ENCODE peak calls at places on chromosomes 4 and X, in seven cellular contexts. Y is prostate gland, Z is cardiac muscle cell, C is HepG2, O is tibial artery, K is WERI-Rb-1, B is ascending aorta. X is an unnamed sample.

GRCh38 chr4:91958651-91959050 is 345.1 kb upstream of the GRID2 start:
- DNase-seq in Y (no peak), B (no peak), Z (no peak), O (no peak), C (no peak), K (no peak), X (no peak)

GRCh38 chr4:121514443-121514842 is 133.6 kb upstream of the QRFPR start:
- DNase-seq in B (no peak), Z (no peak), C (no peak), O (no peak), K (no peak), Y (no peak), X (no peak)

GRCh38 chrX:16946971-16947562 is 609 bp downstream of the REPS2 start:
- DNase-seq in K (no peak), Y (peak; percentile 4), Z (peak; percentile 19), C (no peak), O (no peak), B (no peak), X (no peak)

GRCh38 chrX:55008571-55009358 is 8.6 kb downstream of the APEX2 start:
- DNase-seq in Z (peak; percentile 17), B (no peak), Y (no peak), O (no peak), C (no peak), K (no peak), X (no peak)

GRCh38 chr4:67052981-67053380 is 492.3 kb downstream of the CENPC start:
- DNase-seq in B (no peak), K (no peak), C (no peak), O (no peak), Y (no peak), Z (no peak), X (no peak)

GRCh38 chr4:181475781-181476180 is 767.4 kb upstream of the TENM3 start:
- DNase-seq in B (no peak), C (no peak), K (no peak), Y (no peak), Z (peak; percentile 3), O (no peak), X (peak; percentile 9)

GRCh38 chr4:1592179-1593037 is 91.7 kb downstream of the FAM53A start:
- DNase-seq in C (no peak), Y (no peak), B (no peak), Z (no peak), O (no peak), K (no peak), X (no peak)

GRCh38 chr4:104352211-104352610 is 142.5 kb downstream of the CXXC4 start:
- DNase-seq in K (no peak), C (peak; percentile 4), Y (no peak), O (no peak), B (no peak), Z (no peak), X (no peak)

GRCh38 chr4:82865592-82865991 is 25.4 kb downstream of the SEC31A start:
- DNase-seq in B (no peak), K (no peak), Y (no peak), O (no peak), Z (no peak), C (peak; percentile 27), X (peak; percentile 75)

GRCh38 chrX:115966920-115967319 is 203.6 kb upstream of the AGTR2 start:
- DNase-seq in B (no peak), Y (no peak), Z (peak; percentile 44), C (no peak), O (no peak), K (no peak), X (no peak)

GRCh38 chrX:44903842-44904530 is 31.0 kb downstream of the KDM6A start:
- DNase-seq in C (no peak), O (no peak), Y (no peak), Z (no peak), K (no peak), B (no peak), X (no peak)

GRCh38 chr4:157978680-157979361 is 194.0 kb downstream of the GASK1B start:
- DNase-seq in C (peak; percentile 68), Z (peak; percentile 77), K (peak; percentile 80), O (no peak), Y (peak; percentile 29), B (peak; percentile 72), X (peak; percentile 60)

GRCh38 chr4:122450847-122451246 is 5.7 kb downstream of the IL2 start:
- DNase-seq in Z (peak; percentile 13), B (no peak), C (peak; percentile 1), K (peak; percentile 66), O (no peak), Y (no peak), X (peak; percentile 5)

GRCh38 chrX:68084765-68085164 is 348.5 kb downstream of the OPHN1 start:
- DNase-seq in Y (no peak), O (no peak), K (no peak), B (no peak), Z (no peak), C (no peak), X (no peak)

GRCh38 chrX:135345328-135345645 is 36.0 kb downstream of the ETDC start:
- DNase-seq in C (no peak), Z (no peak), K (no peak), O (peak; percentile 76), Y (peak; percentile 25), B (peak; percentile 68), X (peak; percentile 27)

GRCh38 chrX:132491191-132491590 is 2.4 kb upstream of the MBNL3 start:
- DNase-seq in B (no peak), K (no peak), C (peak; percentile 88), Y (no peak), O (no peak), Z (no peak), X (no peak)

GRCh38 chrX:30910124-30910860 is 21.2 kb upstream of the TAB3 start:
- DNase-seq in Y (no peak), C (no peak), O (no peak), Z (no peak), K (no peak), B (no peak), X (peak; percentile 24)

GRCh38 chr4:22597471-22597870 is 81.6 kb upstream of the ADGRA3 start:
- DNase-seq in Z (no peak), Y (no peak), O (no peak), K (no peak), C (no peak), B (no peak), X (no peak)

GRCh38 chr4:40530961-40531635 is 98.6 kb downstream of the RBM47 start:
- DNase-seq in K (no peak), C (no peak), Z (no peak), O (no peak), Y (no peak), B (no peak), X (no peak)

GRCh38 chr4:19047481-19047880 is 1025.9 kb upstream of the LCORL start:
- DNase-seq in B (no peak), K (no peak), O (no peak), Z (no peak), Y (no peak), C (no peak), X (no peak)

GRCh38 chr4:128155231-128155855 is 94.2 kb downstream of the LARP1B start:
- DNase-seq in Y (no peak), C (no peak), B (no peak), O (no peak), K (no peak), Z (no peak), X (no peak)

DNA sequence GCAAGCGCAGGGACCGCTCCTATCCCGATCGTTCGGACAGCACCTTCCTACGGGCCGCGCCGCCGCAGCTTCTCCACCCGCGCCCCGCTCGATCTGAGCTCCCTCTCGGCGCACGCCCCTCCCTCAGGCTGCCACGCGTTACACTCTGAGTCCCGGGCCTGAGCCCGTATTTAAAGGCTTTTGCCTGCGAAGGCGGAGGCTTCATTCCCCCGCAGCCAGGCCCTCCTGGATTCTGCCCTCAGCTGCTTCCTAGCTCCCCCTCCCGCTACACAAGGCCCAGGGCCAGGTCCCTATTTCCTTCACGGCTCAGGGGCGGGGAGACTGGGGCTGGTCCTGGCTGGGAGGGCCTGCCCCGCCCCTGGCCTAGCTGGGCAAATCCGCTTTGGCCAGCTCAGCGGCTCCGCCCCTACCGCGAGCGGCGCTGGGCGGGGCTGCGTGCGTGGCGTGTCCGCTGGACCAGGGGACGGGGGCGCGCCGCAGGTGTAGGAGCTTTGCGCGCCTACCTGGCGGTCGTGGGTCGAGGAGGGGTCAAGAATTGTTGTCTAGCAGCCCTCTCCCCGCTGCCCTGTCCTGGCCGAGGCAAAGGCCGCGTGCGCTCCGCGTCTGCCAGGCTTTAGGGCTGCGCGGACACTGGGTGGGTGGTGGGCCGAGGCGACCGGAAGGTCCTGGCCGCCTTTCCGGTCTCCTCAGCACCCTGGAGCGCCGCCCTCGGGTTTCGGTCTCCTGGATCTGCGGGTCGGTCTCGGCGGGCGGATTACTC is at the start of gene UGDH:
- DNase-seq in O (peak; percentile 99), C (peak; percentile 98), Y (peak; percentile 98), Z (peak; percentile 97), K (peak; percentile 100), B (peak; percentile 98), X (peak; percentile 97)
- TF ChIP-seq CTCF in O (no peak), C (peak; percentile 49), Y (no peak), Z (peak; percentile 5), K (no peak), B (no peak), X (peak; percentile 3)

DNA sequence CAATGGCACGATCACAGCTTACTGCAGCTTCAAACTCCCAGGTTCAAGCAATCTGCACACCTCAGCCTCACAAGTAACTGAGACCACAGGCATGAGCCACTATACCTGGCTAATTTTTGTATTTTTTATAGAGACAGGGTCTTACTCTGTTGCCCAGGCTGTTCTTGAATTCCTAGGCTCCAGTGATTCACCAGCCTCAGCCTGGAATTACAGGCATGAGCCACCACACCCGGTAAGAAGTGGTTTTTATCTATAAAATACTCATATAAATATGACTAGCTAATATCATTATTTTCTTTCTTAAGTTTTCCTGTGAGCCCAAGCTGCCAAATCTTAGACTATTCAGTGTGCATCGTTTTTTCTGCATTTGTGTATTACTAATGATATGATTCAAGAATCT is 4.4 kb downstream of the SCFD2 start:
- DNase-seq in K (no peak), Z (no peak), Y (no peak), B (no peak), C (no peak), O (no peak), X (peak; percentile 40)
- H3K36me3 ChIP-seq in K (no peaks in the 10 kb centered on the region), Z (no peaks in the 10 kb centered on the region), Y (no peaks in the 10 kb centered on the region), B (no peaks in the 10 kb centered on the region), C (no peaks in the 10 kb centered on the region), O (no peaks in the 10 kb centered on the region), X (no peaks in the 10 kb centered on the region)

DNA sequence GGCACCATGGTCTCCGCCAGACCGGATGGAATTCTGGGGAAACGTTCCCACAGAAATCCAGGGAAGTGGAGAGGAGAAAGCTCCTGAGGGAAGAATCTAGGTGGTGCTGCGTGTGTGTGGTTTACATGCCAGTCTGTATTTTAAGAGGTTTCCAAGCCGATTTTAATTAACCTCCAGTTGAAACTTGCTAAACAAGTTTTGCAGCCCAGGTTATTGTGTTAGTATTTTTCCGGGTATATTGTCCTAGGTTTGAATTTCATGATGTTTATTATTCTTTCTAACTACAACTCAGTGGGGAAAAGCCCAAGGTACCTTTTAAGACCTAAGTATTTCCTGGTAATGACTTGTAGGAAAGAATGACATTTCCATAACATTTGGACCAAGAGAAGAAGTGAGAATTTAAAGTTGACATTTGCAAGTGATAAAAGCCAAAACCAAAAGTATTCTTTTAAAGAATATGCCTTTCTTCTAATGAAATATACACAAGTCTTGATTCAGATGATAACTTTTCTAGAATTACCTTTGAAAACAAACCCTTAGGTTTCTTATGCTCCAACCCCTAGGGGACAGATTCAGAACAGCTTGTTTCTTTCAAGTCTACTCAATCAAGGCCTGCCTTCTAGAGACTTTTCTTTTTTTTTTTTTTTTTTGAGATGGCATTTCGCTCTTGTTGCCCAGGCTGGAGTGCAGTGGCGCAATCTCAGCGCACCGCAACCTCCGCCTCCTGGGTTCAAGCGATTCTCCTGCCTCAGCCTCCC is 14.6 kb downstream of the SAT1 start:
- DNase-seq in Y (peak; percentile 50), K (no peak), Z (no peak), C (no peak), O (no peak), B (no peak), X (no peak)
- H3K27ac ChIP-seq in Y (peak overlapping the region; percentile 80), K (no peak overlapping the region), Z (no peak overlapping the region), C (no peak overlapping the region), O (no peak overlapping the region), B (peak overlapping the region; percentile 51), X (no peak overlapping the region)

GRCh38 chr4:12445711-12446110 is 1017.0 kb upstream of the HS3ST1 start:
- DNase-seq in Y (no peak), C (no peak), O (no peak), Z (no peak), B (no peak), K (no peak), X (no peak)
- TF ChIP-seq CTCF in Y (no peak), C (no peak), O (no peak), Z (no peak), B (no peak), K (no peak), X (no peak)